ENCODE peak calls at places on chromosomes 1 and 21, in six cellular contexts. One of them, this sample, is unnamed.
A peak's percentile ranks its signal among the peaks of the same experiment; 100 is the strongest.

GRCh38 chr1:26832249-26832960 is 5.9 kb downstream of the ZDHHC18 start:
- DNase-seq in BE2C: no peak
- DNase-seq in OCI-LY7: no peak
- DNase-seq in heart right ventricle: no peak
- DNase-seq in GM23338: no peak
- DNase-seq in ovary: no peak
- DNase-seq in this sample: no peak

GRCh38 chr1:196467230-196467629 is 141.0 kb downstream of the KCNT2 start:
- DNase-seq in BE2C: no peak
- DNase-seq in OCI-LY7: no peak
- DNase-seq in heart right ventricle: no peak
- DNase-seq in GM23338: no peak
- DNase-seq in ovary: no peak
- DNase-seq in this sample: no peak

GRCh38 chr1:21764615-21765423 is 18.1 kb downstream of the USP48 start:
- DNase-seq in BE2C: peak; percentile 10
- DNase-seq in OCI-LY7: no peak
- DNase-seq in heart right ventricle: peak; percentile 28
- DNase-seq in GM23338: peak; percentile 63
- DNase-seq in ovary: peak; percentile 27
- DNase-seq in this sample: no peak

GRCh38 chr21:36700961-36701911 is 2.3 kb downstream of the SIM2 start:
- DNase-seq in BE2C: no peak
- DNase-seq in OCI-LY7: no peak
- DNase-seq in heart right ventricle: no peak
- DNase-seq in GM23338: peak; percentile 72
- DNase-seq in ovary: no peak
- DNase-seq in this sample: peak; percentile 75

GRCh38 chr1:229786974-229787610 is 161.0 kb downstream of the URB2 start:
- DNase-seq in BE2C: no peak
- DNase-seq in OCI-LY7: no peak
- DNase-seq in heart right ventricle: no peak
- DNase-seq in GM23338: no peak
- DNase-seq in ovary: no peak
- DNase-seq in this sample: no peak

GRCh38 chr21:36079671-36080070 is 9.8 kb downstream of the CBR1 start:
- DNase-seq in BE2C: no peak
- DNase-seq in OCI-LY7: no peak
- DNase-seq in heart right ventricle: no peak
- DNase-seq in GM23338: no peak
- DNase-seq in ovary: no peak
- DNase-seq in this sample: no peak

GRCh38 chr1:186682721-186683120 is 2.5 kb upstream of the PTGS2 start:
- DNase-seq in BE2C: no peak
- DNase-seq in OCI-LY7: no peak
- DNase-seq in heart right ventricle: no peak
- DNase-seq in GM23338: peak; percentile 14
- DNase-seq in ovary: no peak
- DNase-seq in this sample: no peak

GRCh38 chr1:59684698-59685097 is 130.1 kb upstream of the HOOK1 start:
- DNase-seq in BE2C: no peak
- DNase-seq in OCI-LY7: no peak
- DNase-seq in heart right ventricle: no peak
- DNase-seq in GM23338: no peak
- DNase-seq in ovary: no peak
- DNase-seq in this sample: no peak

GRCh38 chr1:169117014-169117413 is 10.5 kb downstream of the ATP1B1 start:
- DNase-seq in BE2C: no peak
- DNase-seq in OCI-LY7: no peak
- DNase-seq in heart right ventricle: no peak
- DNase-seq in GM23338: no peak
- DNase-seq in ovary: no peak
- DNase-seq in this sample: no peak

GRCh38 chr1:198153103-198153502 is 3.7 kb upstream of the NEK7 start:
- DNase-seq in BE2C: no peak
- DNase-seq in OCI-LY7: no peak
- DNase-seq in heart right ventricle: peak; percentile 80
- DNase-seq in GM23338: no peak
- DNase-seq in ovary: peak; percentile 41
- DNase-seq in this sample: no peak

GRCh38 chr1:119764220-119764619 is 4.5 kb downstream of the HMGCS2 start:
- DNase-seq in BE2C: no peak
- DNase-seq in OCI-LY7: no peak
- DNase-seq in heart right ventricle: no peak
- DNase-seq in GM23338: no peak
- DNase-seq in ovary: no peak
- DNase-seq in this sample: no peak

GRCh38 chr1:215523128-215523861 is 43.8 kb upstream of the KCTD3 start:
- DNase-seq in BE2C: no peak
- DNase-seq in OCI-LY7: no peak
- DNase-seq in heart right ventricle: no peak
- DNase-seq in GM23338: peak; percentile 30
- DNase-seq in ovary: no peak
- DNase-seq in this sample: no peak

GRCh38 chr1:27773732-27774445 is 870 bp downstream of the STX12 start:
- DNase-seq in BE2C: no peak
- DNase-seq in OCI-LY7: peak; percentile 47
- DNase-seq in heart right ventricle: no peak
- DNase-seq in GM23338: no peak
- DNase-seq in ovary: no peak
- DNase-seq in this sample: no peak

GRCh38 chr1:201268604-201269151 is 14.6 kb upstream of the PKP1 start:
- DNase-seq in BE2C: peak; percentile 92
- DNase-seq in OCI-LY7: no peak
- DNase-seq in heart right ventricle: no peak
- DNase-seq in GM23338: no peak
- DNase-seq in ovary: no peak
- DNase-seq in this sample: peak; percentile 69

GRCh38 chr1:230823421-230823820 is 44.9 kb downstream of the C1orf198 start:
- DNase-seq in BE2C: peak; percentile 23
- DNase-seq in OCI-LY7: no peak
- DNase-seq in heart right ventricle: peak; percentile 61
- DNase-seq in GM23338: no peak
- DNase-seq in ovary: peak; percentile 42
- DNase-seq in this sample: no peak

GRCh38 chr1:24393892-24394291 is 19.7 kb downstream of the STPG1 start:
- DNase-seq in BE2C: no peak
- DNase-seq in OCI-LY7: no peak
- DNase-seq in heart right ventricle: no peak
- DNase-seq in GM23338: no peak
- DNase-seq in ovary: no peak
- DNase-seq in this sample: peak; percentile 11

DNA sequence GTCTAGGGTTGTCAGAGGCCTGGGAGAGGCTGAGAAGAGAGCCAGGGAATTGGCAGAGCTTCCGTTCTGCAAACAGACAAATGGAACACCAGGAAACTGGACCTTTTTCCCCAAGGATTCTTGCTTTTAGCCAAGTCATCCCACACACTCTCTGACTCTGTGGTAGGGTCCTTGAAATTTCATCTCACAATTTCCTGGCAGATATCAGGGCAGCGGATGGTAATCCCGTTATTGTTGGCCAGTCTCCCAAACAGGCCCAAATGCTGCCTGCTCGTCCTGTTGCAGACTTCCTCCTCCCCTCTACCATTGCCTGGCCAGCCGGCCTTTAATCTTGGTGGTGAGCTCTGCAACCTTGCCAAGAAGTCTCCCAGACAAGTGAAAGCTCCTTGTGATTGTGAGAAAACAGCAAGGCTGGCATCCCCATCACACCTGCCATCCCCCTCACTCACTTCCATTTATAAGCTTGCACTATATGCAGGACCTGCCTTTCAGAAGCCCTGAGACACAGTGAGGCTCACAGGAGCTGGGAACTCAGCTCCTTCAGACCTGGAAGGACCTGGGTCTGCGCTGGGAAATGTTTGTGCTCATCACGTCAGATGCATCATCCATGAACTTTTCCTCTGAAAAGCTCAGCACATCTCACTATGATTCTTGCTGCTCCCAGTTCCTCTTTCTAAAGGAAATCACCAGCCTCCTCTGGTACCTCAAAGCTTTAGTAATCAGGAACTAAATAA is 13.6 kb upstream of the SRP9 start:
- DNase-seq in BE2C: peak; percentile 53
- DNase-seq in OCI-LY7: no peak
- DNase-seq in heart right ventricle: peak; percentile 38
- DNase-seq in GM23338: no peak
- DNase-seq in ovary: peak; percentile 42
- DNase-seq in this sample: no peak
- H3K4me3 ChIP-seq in BE2C: no peak overlapping the region
- H3K4me3 ChIP-seq in OCI-LY7: peak overlapping the region; percentile 12
- H3K4me3 ChIP-seq in heart right ventricle: no peak overlapping the region
- H3K4me3 ChIP-seq in GM23338: no peak overlapping the region
- H3K4me3 ChIP-seq in ovary: no peak overlapping the region
- H3K4me3 ChIP-seq in this sample: no peak overlapping the region

GRCh38 chr1:39701092-39701460 is 9.8 kb upstream of the HPCAL4 start:
- DNase-seq in BE2C: no peak
- DNase-seq in OCI-LY7: no peak
- DNase-seq in heart right ventricle: no peak
- DNase-seq in GM23338: peak; percentile 72
- DNase-seq in ovary: peak; percentile 79
- DNase-seq in this sample: no peak
- H3K4me3 ChIP-seq in BE2C: no peak overlapping the region
- H3K4me3 ChIP-seq in OCI-LY7: no peak overlapping the region
- H3K4me3 ChIP-seq in heart right ventricle: no peak overlapping the region
- H3K4me3 ChIP-seq in GM23338: peak overlapping the region; percentile 44
- H3K4me3 ChIP-seq in ovary: no peak overlapping the region
- H3K4me3 ChIP-seq in this sample: no peak overlapping the region

GRCh38 chr21:15825699-15826098 is 95.9 kb downstream of the USP25 start:
- DNase-seq in BE2C: no peak
- DNase-seq in OCI-LY7: no peak
- DNase-seq in heart right ventricle: no peak
- DNase-seq in GM23338: no peak
- DNase-seq in ovary: no peak
- DNase-seq in this sample: no peak
- H3K4me3 ChIP-seq in BE2C: no peak overlapping the region
- H3K4me3 ChIP-seq in OCI-LY7: no peak overlapping the region
- H3K4me3 ChIP-seq in heart right ventricle: no peak overlapping the region
- H3K4me3 ChIP-seq in GM23338: no peak overlapping the region
- H3K4me3 ChIP-seq in ovary: no peak overlapping the region
- H3K4me3 ChIP-seq in this sample: no peak overlapping the region

GRCh38 chr1:37033355-37034291 is 692 bp downstream of the GRIK3 start:
- DNase-seq in BE2C: peak; percentile 18
- DNase-seq in OCI-LY7: no peak
- DNase-seq in heart right ventricle: no peak
- DNase-seq in GM23338: no peak
- DNase-seq in ovary: no peak
- DNase-seq in this sample: no peak

GRCh38 chr1:37034301-37035013 is at the start of gene GRIK3:
- DNase-seq in BE2C: peak; percentile 79
- DNase-seq in OCI-LY7: peak; percentile 66
- DNase-seq in heart right ventricle: no peak
- DNase-seq in GM23338: peak; percentile 79
- DNase-seq in ovary: no peak
- DNase-seq in this sample: no peak

GRCh38 chr1:37031419-37031818 is 2.9 kb downstream of the GRIK3 start:
- DNase-seq in BE2C: no peak
- DNase-seq in OCI-LY7: no peak
- DNase-seq in heart right ventricle: no peak
- DNase-seq in GM23338: no peak
- DNase-seq in ovary: no peak
- DNase-seq in this sample: no peak

GRCh38 chr1:37031871-37032270 is 2.4 kb downstream of the GRIK3 start:
- DNase-seq in BE2C: no peak
- DNase-seq in OCI-LY7: no peak
- DNase-seq in heart right ventricle: no peak
- DNase-seq in GM23338: no peak
- DNase-seq in ovary: no peak
- DNase-seq in this sample: no peak

GRCh38 chr1:37032660-37033354 is 1.5 kb downstream of the GRIK3 start:
- DNase-seq in BE2C: no peak
- DNase-seq in OCI-LY7: no peak
- DNase-seq in heart right ventricle: no peak
- DNase-seq in GM23338: peak; percentile 75
- DNase-seq in ovary: no peak
- DNase-seq in this sample: no peak
- H3K4me3 ChIP-seq in BE2C: peak overlapping the region; percentile 62
- H3K4me3 ChIP-seq in OCI-LY7: peak overlapping the region; percentile 73
- H3K4me3 ChIP-seq in heart right ventricle: no peak overlapping the region
- H3K4me3 ChIP-seq in GM23338: peak overlapping the region; percentile 63
- H3K4me3 ChIP-seq in ovary: no peak overlapping the region
- H3K4me3 ChIP-seq in this sample: no peak overlapping the region

GRCh38 chr1:153985341-153985912 is 712 bp downstream of the RAB13 start:
- DNase-seq in BE2C: no peak
- DNase-seq in OCI-LY7: no peak
- DNase-seq in heart right ventricle: no peak
- DNase-seq in GM23338: peak; percentile 56
- DNase-seq in ovary: peak; percentile 79
- DNase-seq in this sample: no peak

GRCh38 chr1:153985984-153986761 is at the start of gene RAB13:
- DNase-seq in BE2C: peak; percentile 86
- DNase-seq in OCI-LY7: no peak
- DNase-seq in heart right ventricle: peak; percentile 87
- DNase-seq in GM23338: peak; percentile 91
- DNase-seq in ovary: peak; percentile 87
- DNase-seq in this sample: peak; percentile 96

GRCh38 chr1:153987621-153988020 is 1.5 kb upstream of the RAB13 start:
- DNase-seq in BE2C: no peak
- DNase-seq in OCI-LY7: no peak
- DNase-seq in heart right ventricle: no peak
- DNase-seq in GM23338: no peak
- DNase-seq in ovary: no peak
- DNase-seq in this sample: no peak

GRCh38 chr1:153978274-153978909 is 918 bp upstream of the JTB start:
- DNase-seq in BE2C: no peak
- DNase-seq in OCI-LY7: no peak
- DNase-seq in heart right ventricle: no peak
- DNase-seq in GM23338: no peak
- DNase-seq in ovary: no peak
- DNase-seq in this sample: no peak

GRCh38 chr1:153984125-153984899 is 1.8 kb downstream of the RAB13 start:
- DNase-seq in BE2C: no peak
- DNase-seq in OCI-LY7: no peak
- DNase-seq in heart right ventricle: no peak
- DNase-seq in GM23338: no peak
- DNase-seq in ovary: no peak
- DNase-seq in this sample: no peak
- H3K4me3 ChIP-seq in BE2C: no peak overlapping the region
- H3K4me3 ChIP-seq in OCI-LY7: no peak overlapping the region
- H3K4me3 ChIP-seq in heart right ventricle: peak overlapping the region; percentile 71
- H3K4me3 ChIP-seq in GM23338: peak overlapping the region; percentile 80
- H3K4me3 ChIP-seq in ovary: no peak overlapping the region
- H3K4me3 ChIP-seq in this sample: peak overlapping the region; percentile 17

This sample was measured in kidney.